ENCODE peak calls at places on chromosomes 3 and 15, in eight cellular contexts. L is bronchial epithelial cell, S is A549, T is cardiac muscle cell, I is stomach, X is GM06990, O is esophagus muscularis mucosa, C is HFF-Myc. J is an unnamed sample.

GRCh38 chr3:170961616-170962400 is 53.4 kb upstream of the EIF5A2 start:
- DNase-seq in L (peak; percentile 43), S (no peak), T (peak; percentile 46), I (no peak), X (no peak), O (no peak), C (peak; percentile 9), J (peak; percentile 39)

GRCh38 chr3:48135773-48136495 is 52.3 kb downstream of the CDC25A start:
- DNase-seq in L (no peak), S (no peak), T (no peak), I (no peak), X (no peak), O (no peak), C (no peak), J (no peak)

GRCh38 chr3:159158213-159158612 is 356.4 kb downstream of the MFSD1 start:
- DNase-seq in L (peak; percentile 74), S (no peak), T (no peak), I (no peak), X (no peak), O (no peak), C (no peak), J (no peak)

GRCh38 chr3:107064445-107065060 is 312.7 kb upstream of the CCDC54 start:
- DNase-seq in L (peak; percentile 65), S (peak; percentile 62), T (peak; percentile 82), I (peak; percentile 51), X (no peak), O (no peak), C (peak; percentile 68), J (peak; percentile 36)

GRCh38 chr15:78993931-78994530 is 49.2 kb upstream of the CTSH start:
- DNase-seq in L (no peak), S (no peak), T (no peak), I (no peak), X (no peak), O (no peak), C (no peak), J (no peak)

GRCh38 chr3:107752202-107752990 is 229.6 kb downstream of the BBX start:
- DNase-seq in L (peak; percentile 48), S (no peak), T (peak; percentile 44), I (no peak), X (no peak), O (no peak), C (peak; percentile 12), J (no peak)

GRCh38 chr3:195119461-195120198 is 151.3 kb downstream of the XXYLT1 start:
- DNase-seq in L (peak; percentile 44), S (no peak), T (no peak), I (no peak), X (no peak), O (no peak), C (peak; percentile 60), J (no peak)

GRCh38 chr3:122102191-122102935 is 47.2 kb downstream of the CD86 start:
- DNase-seq in L (no peak), S (no peak), T (no peak), I (no peak), X (peak; percentile 64), O (no peak), C (no peak), J (no peak)

GRCh38 chr3:126026277-126026751 is 57.3 kb downstream of the ROPN1B start:
- DNase-seq in L (no peak), S (no peak), T (no peak), I (no peak), X (no peak), O (peak; percentile 70), C (no peak), J (no peak)

GRCh38 chr3:33886015-33886414 is 87.6 kb downstream of the PDCD6IP start:
- DNase-seq in L (peak; percentile 85), S (no peak), T (no peak), I (no peak), X (no peak), O (no peak), C (no peak), J (no peak)

GRCh38 chr3:23888617-23889228 is 28.1 kb downstream of the NKIRAS1 start:
- DNase-seq in L (peak; percentile 54), S (no peak), T (no peak), I (no peak), X (no peak), O (no peak), C (no peak), J (no peak)

GRCh38 chr3:98812851-98813374 is 49.8 kb downstream of the ST3GAL6 start:
- DNase-seq in L (peak; percentile 71), S (peak; percentile 45), T (peak; percentile 45), I (peak; percentile 53), X (no peak), O (no peak), C (no peak), J (no peak)

GRCh38 chr3:12884104-12884742 is 42.9 kb upstream of the RPL32 start:
- DNase-seq in L (no peak), S (no peak), T (no peak), I (no peak), X (no peak), O (no peak), C (no peak), J (no peak)

GRCh38 chr3:69410301-69410700 is 24.4 kb upstream of the FRMD4B start:
- DNase-seq in L (peak; percentile 78), S (peak; percentile 21), T (peak; percentile 71), I (peak; percentile 75), X (peak; percentile 29), O (no peak), C (peak; percentile 47), J (no peak)

GRCh38 chr15:101108791-101109190 is 143.1 kb downstream of the CHSY1 start:
- DNase-seq in L (no peak), S (no peak), T (no peak), I (no peak), X (no peak), O (no peak), C (no peak), J (no peak)

DNA sequence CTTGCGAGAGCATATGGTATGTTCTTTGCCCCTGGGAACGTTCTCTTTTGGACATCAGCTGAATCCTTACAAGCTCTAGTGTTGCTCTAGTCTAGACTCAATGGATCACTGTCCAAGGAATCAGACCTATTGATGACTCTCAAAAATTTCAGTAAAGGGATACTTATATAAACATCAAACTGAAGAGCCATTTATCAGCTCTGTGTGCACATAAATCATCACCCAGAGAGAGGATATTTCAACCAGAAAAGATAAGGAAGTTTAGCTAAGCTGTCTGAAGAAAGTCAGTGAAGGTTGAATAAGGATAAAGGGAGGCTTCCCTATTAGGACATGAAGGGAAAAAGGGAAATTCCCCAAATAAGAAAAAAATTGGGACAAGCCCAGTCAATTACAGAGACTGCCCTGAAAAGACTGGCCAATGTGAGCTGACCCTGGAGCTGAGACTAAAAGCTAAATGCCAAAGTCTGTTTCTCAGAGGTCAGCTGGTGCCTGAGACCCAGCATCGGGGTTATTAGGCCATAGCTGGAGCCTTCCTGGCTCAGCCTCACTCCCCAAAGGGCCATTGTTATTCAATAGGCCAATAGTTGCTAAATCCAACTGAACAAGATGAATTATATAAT is 424.1 kb upstream of the THBS1 start:
- DNase-seq in L (no peak), S (no peak), T (no peak), I (no peak), X (no peak), O (no peak), C (no peak), J (no peak)
- H3K4me3 ChIP-seq in L (no peak overlapping the region), S (no peak overlapping the region), T (no peak overlapping the region), I (no peak overlapping the region), X (no peak overlapping the region), O (no peak overlapping the region), C (no peak overlapping the region), J (no peak overlapping the region)

GRCh38 chr15:66253643-66254363 is at the start of gene MEGF11:
- DNase-seq in L (no peak), S (peak; percentile 67), T (peak; percentile 57), I (no peak), X (no peak), O (no peak), C (no peak), J (no peak)

GRCh38 chr15:66251065-66251789 is 2.3 kb downstream of the MEGF11 start:
- DNase-seq in L (no peak), S (no peak), T (no peak), I (no peak), X (no peak), O (no peak), C (no peak), J (no peak)

GRCh38 chr15:66252411-66253295 is 897 bp downstream of the MEGF11 start:
- DNase-seq in L (peak; percentile 15), S (peak; percentile 97), T (peak; percentile 79), I (peak; percentile 67), X (peak; percentile 48), O (no peak), C (no peak), J (no peak)

GRCh38 chr15:66253296-66253642 is 281 bp downstream of the MEGF11 start:
- DNase-seq in L (no peak), S (no peak), T (no peak), I (no peak), X (no peak), O (no peak), C (no peak), J (no peak)

GRCh38 chr15:66251790-66252355 is 1.7 kb downstream of the MEGF11 start:
- DNase-seq in L (no peak), S (no peak), T (peak; percentile 8), I (no peak), X (no peak), O (no peak), C (no peak), J (no peak)
- TF ChIP-seq CTCF in L (no peak), S (no peak), T (no peak), I (no peak), X (no peak), O (no peak), C (no peak), J (no peak)

DNA sequence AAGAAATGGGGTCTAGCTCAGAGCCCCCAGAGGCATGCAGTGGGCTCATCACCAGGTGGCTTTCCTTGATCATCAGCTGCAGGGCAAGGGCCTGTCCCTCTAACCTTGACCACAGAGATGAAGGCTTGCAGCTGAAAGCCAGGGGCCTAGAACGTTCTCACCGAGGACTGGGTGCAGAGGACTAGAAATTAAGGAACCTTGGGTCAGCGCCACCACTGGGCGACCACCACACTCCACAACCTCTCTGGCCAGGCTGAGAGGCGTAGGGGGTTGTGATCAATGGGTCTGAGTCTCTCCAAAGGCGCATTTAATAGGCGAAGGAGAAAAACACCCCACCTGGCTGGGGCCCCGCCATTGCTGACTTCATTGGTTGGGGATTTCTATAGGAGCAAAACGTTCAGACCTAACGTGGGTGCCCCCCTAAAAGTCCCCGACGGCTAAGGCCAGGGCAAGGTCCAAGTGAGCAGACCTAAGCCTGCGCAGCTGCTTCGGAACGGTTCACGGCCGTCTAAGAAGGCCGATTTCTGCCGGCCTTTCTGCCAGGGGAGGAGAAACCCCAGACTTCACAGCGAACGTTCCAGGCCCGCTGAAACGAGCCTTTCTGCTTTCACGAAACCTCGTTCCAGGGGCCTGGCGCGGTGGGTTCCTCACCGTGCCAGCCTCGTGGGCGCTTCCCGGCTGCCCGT is 915 bp downstream of the BCL2L10 start:
- DNase-seq in L (no peak), S (no peak), T (no peak), I (no peak), X (no peak), O (no peak), C (no peak), J (no peak)
- H3K4me3 ChIP-seq in L (peak overlapping the region; percentile 35), S (no peak overlapping the region), T (no peak overlapping the region), I (peak overlapping the region; percentile 47), X (peak overlapping the region; percentile 54), O (peak overlapping the region; percentile 60), C (peak overlapping the region; percentile 34), J (peak overlapping the region; percentile 51)

DNA sequence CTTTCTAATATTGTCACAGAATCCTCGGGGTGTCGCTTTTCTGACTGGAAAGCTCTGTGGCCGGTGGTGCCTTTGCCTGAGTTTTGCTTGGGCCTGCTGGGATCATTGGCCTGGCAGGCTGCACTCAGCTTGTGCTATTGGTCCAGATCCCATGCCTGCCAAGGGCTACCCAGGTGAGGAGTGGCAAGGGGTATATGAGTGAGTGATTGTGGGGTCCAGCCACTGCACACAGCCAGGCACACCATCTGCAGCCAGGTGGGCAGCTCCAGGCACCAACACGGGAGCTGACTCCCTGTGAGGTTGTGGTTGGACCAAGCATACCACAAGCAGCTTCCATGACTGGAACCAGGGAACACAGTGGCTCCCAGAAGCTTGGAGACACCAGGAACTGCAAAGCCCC is 557.2 kb downstream of the SI start:
- DNase-seq in L (no peak), S (no peak), T (no peak), I (no peak), X (no peak), O (no peak), C (no peak), J (no peak)
- TF ChIP-seq CTCF in L (no peak), S (no peak), T (no peak), I (no peak), X (no peak), O (no peak), C (no peak), J (no peak)